ENCODE peak calls at places on chromosomes 11 and 22, in eight cellular contexts. X, G, Q, H, T, R, K and S are unnamed samples.

GRCh38 chr22:19879996-19880785 is 25.5 kb upstream of the GNB1L start:
- DNase-seq in T (peak), H (no peak), G (no peak), Q (peak), R (no peak), K (no peak), X (peak), S (no peak)

GRCh38 chr22:29689872-29690213 is 30.0 kb upstream of the CABP7 start:
- DNase-seq in G (no peak), H (peak), R (peak), X (peak), Q (peak), K (peak), T (no peak), S (peak)

GRCh38 chr22:39254789-39255298 is 10.1 kb upstream of the PDGFB start:
- DNase-seq in Q (no peak), R (peak), T (no peak), H (no peak), X (peak), G (no peak), K (no peak), S (no peak)

GRCh38 chr11:62645660-62645933 is 816 bp downstream of the GANAB start:
- DNase-seq in H (no peak), X (no peak), K (no peak), R (no peak), T (no peak), G (no peak), Q (no peak), S (no peak)

GRCh38 chr11:16815047-16815767 is 76.8 kb downstream of the C11orf58 start:
- DNase-seq in R (no peak), T (no peak), H (peak), K (peak), Q (peak), X (peak), G (no peak), S (no peak)

GRCh38 chr22:42116848-42117424 is 13.7 kb downstream of the CYP2D6 start:
- DNase-seq in T (no peak), H (no peak), K (no peak), G (no peak), X (no peak), R (no peak), Q (peak), S (no peak)

GRCh38 chr11:33195391-33196190 is 34.3 kb upstream of the CSTF3 start:
- DNase-seq in Q (no peak), X (no peak), K (peak), G (no peak), R (no peak), H (no peak), T (no peak), S (no peak)

GRCh38 chr11:134585666-134586285 is 173.7 kb upstream of the B3GAT1 start:
- DNase-seq in G (no peak), Q (no peak), R (no peak), K (no peak), X (no peak), T (no peak), H (no peak), S (no peak)

GRCh38 chr11:130606781-130607511 is 158.5 kb downstream of the ADAMTS15 start:
- DNase-seq in G (no peak), X (peak), R (no peak), K (no peak), Q (no peak), T (peak), H (peak), S (peak)

GRCh38 chr22:50576070-50576469 is 2.2 kb downstream of the CPT1B start:
- DNase-seq in Q (no peak), R (no peak), G (peak), H (no peak), T (no peak), K (peak), X (peak), S (no peak)

GRCh38 chr11:1060410-1060809 is 14.3 kb upstream of the MUC2 start:
- DNase-seq in G (no peak), K (no peak), R (no peak), Q (no peak), H (no peak), X (no peak), T (peak), S (no peak)

GRCh38 chr11:2567026-2567671 is 122.3 kb downstream of the KCNQ1 start:
- DNase-seq in K (no peak), Q (peak), R (no peak), T (peak), X (no peak), G (no peak), H (no peak), S (no peak)

GRCh38 chr11:87369888-87370287 is 332.2 kb downstream of the TMEM135 start:
- DNase-seq in X (no peak), R (no peak), Q (no peak), H (no peak), T (no peak), K (no peak), G (no peak), S (no peak)

GRCh38 chr11:87368151-87368550 is 330.4 kb downstream of the TMEM135 start:
- DNase-seq in X (no peak), H (no peak), K (no peak), G (no peak), Q (no peak), T (no peak), R (no peak), S (no peak)

GRCh38 chr11:87366766-87367405 is 329.2 kb downstream of the TMEM135 start:
- DNase-seq in H (no peak), Q (no peak), G (no peak), X (no peak), R (no peak), K (no peak), T (no peak), S (no peak)

GRCh38 chr11:87366346-87366745 is 328.6 kb downstream of the TMEM135 start:
- DNase-seq in K (no peak), Q (no peak), R (no peak), G (no peak), H (no peak), T (no peak), X (no peak), S (no peak)

DNA sequence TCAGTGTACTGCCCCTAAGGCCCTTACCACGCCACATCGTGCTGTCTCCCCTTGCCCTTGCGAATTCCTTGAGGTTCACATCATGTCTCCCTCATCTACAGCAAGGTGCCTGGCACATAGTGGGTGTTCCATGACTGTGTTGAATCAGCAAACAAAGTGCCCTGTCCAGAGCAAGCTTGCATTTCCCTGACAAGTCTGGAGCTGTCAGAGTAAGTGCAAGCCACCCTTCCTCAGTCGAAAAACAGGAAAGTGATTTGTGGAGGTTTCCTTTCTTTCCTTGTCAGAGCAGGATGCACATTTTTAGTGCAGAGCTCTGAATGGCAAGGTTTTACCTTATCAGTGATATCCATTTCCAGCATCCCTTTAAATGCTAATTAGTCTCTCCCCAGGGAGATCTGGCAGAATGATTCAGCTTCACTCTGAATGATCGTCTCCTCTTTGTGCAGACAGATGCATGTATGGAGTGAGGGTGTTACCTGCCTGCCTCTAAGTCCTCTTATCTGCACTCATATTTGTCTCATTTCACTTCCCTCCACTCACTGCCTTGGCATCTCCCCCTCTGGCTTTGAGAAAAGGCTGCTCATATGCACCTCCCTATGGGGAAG is 331.2 kb downstream of the TMEM135 start:
- DNase-seq in H (no peak), X (no peak), K (no peak), Q (no peak), R (no peak), G (no peak), T (no peak), S (no peak)
- H3K27ac ChIP-seq in H (no peak), X (no peak), K (no peak), Q (no peak), R (no peak), G (no peak), T (no peak), S (no peak)

GRCh38 chr11:60775420-60775961 is 9.6 kb upstream of the MS4A10 start:
- DNase-seq in Q (no peak), R (peak), K (peak), G (peak), T (peak), X (peak), H (peak), S (peak)

GRCh38 chr11:60777106-60777505 is 8.0 kb upstream of the MS4A10 start:
- DNase-seq in T (peak), K (no peak), X (no peak), H (no peak), R (no peak), G (no peak), Q (no peak), S (no peak)

GRCh38 chr11:60772666-60773065 is 12.5 kb upstream of the MS4A10 start:
- DNase-seq in R (no peak), T (peak), H (no peak), G (no peak), X (no peak), K (no peak), Q (no peak), S (no peak)

GRCh38 chr11:60776167-60776566 is 9.0 kb upstream of the MS4A10 start:
- DNase-seq in X (no peak), K (no peak), Q (no peak), G (no peak), T (peak), H (no peak), R (no peak), S (no peak)

GRCh38 chr11:60774726-60775125 is 10.4 kb upstream of the MS4A10 start:
- DNase-seq in R (no peak), H (no peak), K (no peak), T (peak), G (no peak), X (no peak), Q (no peak), S (no peak)
- H3K27ac ChIP-seq in R (no peak), H (no peak), K (no peak), T (no peak), G (no peak), X (no peak), Q (no peak), S (no peak)

DNA sequence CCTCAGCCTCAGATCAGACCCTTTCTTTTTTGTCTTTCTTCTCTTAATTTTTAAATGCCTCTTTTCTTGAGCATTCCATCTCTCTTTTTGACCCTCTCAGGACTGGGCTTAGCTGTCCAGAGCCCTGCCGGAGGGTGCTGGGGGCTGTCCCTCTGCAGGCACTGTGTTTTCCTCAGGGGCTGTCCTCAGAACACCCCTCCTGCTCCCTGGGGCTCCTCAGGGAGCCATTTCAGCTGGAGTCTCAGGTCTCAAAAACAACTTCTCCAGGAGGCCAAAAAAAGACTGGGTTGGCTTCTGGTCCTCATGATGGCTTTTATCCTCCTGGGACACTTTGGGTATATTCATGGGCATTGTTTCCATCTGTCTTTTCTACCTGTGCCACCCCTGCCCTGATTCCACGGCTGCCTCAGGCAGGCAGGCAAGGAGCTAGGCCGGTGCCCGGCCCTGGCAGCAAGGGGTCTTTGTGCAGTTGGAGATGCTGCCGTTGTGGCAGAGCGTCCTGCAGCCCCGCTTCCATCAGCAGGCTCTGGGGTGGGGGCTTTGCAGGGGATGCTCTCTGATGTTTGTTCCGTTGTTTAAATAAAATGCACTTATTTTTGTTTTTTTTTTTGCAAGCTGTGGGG is 85.1 kb downstream of the CEP164 start:
- DNase-seq in R (no peak), X (no peak), Q (no peak), G (no peak), H (no peak), K (no peak), T (no peak), S (no peak)
- H3K27ac ChIP-seq in R (no peak), X (no peak), Q (no peak), G (no peak), H (no peak), K (no peak), T (no peak), S (no peak)

DNA sequence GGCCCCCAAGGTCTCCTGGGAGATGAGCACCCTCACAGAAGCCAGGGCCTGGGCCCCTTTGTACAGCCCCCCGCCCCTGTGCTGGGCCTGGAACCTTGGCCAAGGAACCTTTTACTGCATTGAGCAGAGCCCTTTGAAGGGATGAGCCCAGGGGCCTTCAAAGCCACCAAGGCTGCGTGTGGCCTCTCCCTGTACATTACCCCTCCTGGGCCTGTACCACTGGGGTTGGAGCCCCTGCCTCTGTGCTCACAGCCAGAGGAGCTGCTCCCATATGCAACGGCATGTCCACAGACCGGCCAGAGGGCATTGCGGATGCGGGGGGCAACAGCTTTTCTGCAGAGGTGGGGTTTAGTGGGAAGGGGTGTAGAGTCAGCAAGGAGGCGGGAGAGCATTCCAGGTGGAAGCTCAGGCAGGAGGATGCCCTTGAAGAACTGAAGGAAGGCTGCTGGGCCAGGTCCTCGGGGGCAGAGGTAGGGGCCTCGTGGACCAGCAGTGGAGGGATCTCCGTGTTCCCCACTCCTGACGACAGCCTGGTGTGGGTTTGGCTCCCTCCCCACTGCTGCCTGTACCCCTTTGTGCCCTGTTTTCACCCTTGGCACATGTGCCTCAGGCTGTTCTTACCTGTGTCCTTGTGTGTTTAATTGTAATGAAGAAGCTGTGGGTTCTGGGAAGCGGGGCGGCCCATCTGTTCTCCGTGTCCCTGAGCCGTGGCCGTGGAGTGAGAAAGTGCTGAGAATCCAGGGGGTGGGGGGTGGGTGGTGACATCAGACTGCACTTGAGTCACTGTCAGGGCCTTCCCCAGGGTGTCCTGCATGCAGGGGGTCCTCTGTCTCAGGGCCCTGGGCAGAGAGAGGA is 46.9 kb downstream of the ARHGAP8 start:
- DNase-seq in K (no peak), X (no peak), G (no peak), H (no peak), R (no peak), T (peak), Q (peak), S (no peak)
- H3K27ac ChIP-seq in K (no peak), X (no peak), G (no peak), H (no peak), R (no peak), T (no peak), Q (no peak), S (no peak)

GRCh38 chr11:92769125-92769524 is 200.3 kb upstream of the MTNR1B start:
- DNase-seq in Q (no peak), R (no peak), G (no peak), K (no peak), T (no peak), H (no peak), X (no peak), S (no peak)
- H3K27ac ChIP-seq in Q (no peak), R (no peak), G (no peak), K (no peak), T (no peak), H (no peak), X (no peak), S (peak)

DNA sequence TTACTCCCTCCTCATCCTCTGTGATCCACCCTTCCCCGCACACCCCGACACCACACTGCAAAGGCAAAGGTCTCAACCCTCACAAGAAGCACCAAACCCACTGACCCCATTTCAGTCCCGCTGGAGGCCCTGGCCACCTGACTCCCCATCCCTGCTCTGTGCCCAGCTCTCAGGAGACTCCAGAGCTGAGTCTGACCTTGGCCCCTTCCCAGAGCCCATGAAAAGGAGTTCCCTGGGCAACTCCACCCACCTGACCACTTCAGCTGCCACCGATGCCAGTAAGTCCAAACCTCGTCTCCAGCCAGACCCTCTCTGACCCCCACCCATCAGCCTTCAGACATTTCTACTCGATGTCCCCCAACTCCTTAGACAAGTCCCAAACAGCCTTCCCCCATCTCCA is 45.5 kb downstream of the ARRB1 start:
- DNase-seq in G (no peak), X (no peak), R (no peak), Q (no peak), K (no peak), T (peak), H (no peak), S (peak)
- H3K27ac ChIP-seq in G (no peak), X (no peak), R (no peak), Q (peak), K (peak), T (peak), H (no peak), S (peak)

DNA sequence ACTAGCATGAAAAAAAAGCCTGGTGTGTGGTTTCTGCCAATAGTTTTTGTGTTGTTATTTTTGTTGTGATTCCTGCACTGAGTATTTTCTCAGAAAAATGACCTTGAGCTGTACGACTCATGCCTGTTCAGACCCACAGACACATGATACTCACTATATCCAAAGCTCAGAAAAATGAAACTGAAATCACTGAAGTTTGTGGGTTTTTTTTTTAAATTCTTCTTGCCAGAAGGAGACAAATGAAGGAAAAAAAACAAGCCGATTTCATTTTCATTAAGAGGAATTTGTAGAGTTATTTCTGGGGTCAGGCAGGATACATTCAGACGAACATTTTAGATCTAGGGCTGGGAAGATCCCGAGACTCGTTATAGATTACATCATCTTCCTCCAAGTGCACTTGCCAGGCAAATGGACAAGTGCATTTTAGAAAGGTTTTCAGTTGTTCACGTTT is 60.4 kb downstream of the BMAL1 start:
- DNase-seq in K (no peak), Q (no peak), R (no peak), G (no peak), T (no peak), H (no peak), X (no peak), S (no peak)
- H3K27ac ChIP-seq in K (no peak), Q (peak), R (no peak), G (peak), T (peak), H (no peak), X (no peak), S (no peak)

GRCh38 chr11:86287468-86287796 is 14.6 kb upstream of the HIKESHI start:
- DNase-seq in K (no peak), H (no peak), Q (no peak), G (no peak), X (no peak), T (no peak), R (no peak), S (no peak)
- H3K27ac ChIP-seq in K (no peak), H (no peak), Q (no peak), G (no peak), X (no peak), T (no peak), R (no peak), S (no peak)

GRCh38 chr22:32760815-32761214 is 40.7 kb upstream of the TIMP3 start:
- DNase-seq in T (peak), R (no peak), X (no peak), K (no peak), G (no peak), H (peak), Q (no peak), S (no peak)

GRCh38 chr22:32758866-32759385 is 42.6 kb upstream of the TIMP3 start:
- DNase-seq in H (no peak), R (no peak), T (no peak), Q (no peak), X (no peak), K (no peak), G (no peak), S (no peak)

GRCh38 chr22:32764330-32765116 is 37.0 kb upstream of the TIMP3 start:
- DNase-seq in Q (no peak), G (no peak), K (peak), T (peak), X (peak), H (peak), R (no peak), S (no peak)

GRCh38 chr22:32760396-32760795 is 41.1 kb upstream of the TIMP3 start:
- DNase-seq in Q (no peak), T (no peak), H (no peak), R (no peak), G (no peak), X (no peak), K (no peak), S (no peak)

GRCh38 chr22:32761251-32761903 is 40.1 kb upstream of the TIMP3 start:
- DNase-seq in X (no peak), G (no peak), T (peak), R (no peak), K (no peak), Q (no peak), H (no peak), S (no peak)
- H3K27ac ChIP-seq in X (no peak), G (no peak), T (peak), R (no peak), K (peak), Q (peak), H (no peak), S (peak)